ENCODE peak calls at places on chromosomes 1 and 21, in ten cellular contexts. D, I, E, R, B, O, M, J, W and T are unnamed samples.

GRCh38 chr1:2125375-2126211 is 69.0 kb downstream of the FAAP20 start:
- DNase-seq in J (no peak), R (no peak), D (no peak), E (no peak), O (no peak), B (no peak), I (no peak), M (no peak), W (no peak), T (no peak)

GRCh38 chr1:34370748-34371147 is 194.0 kb downstream of the C1orf94 start:
- DNase-seq in M (no peak), J (no peak), O (no peak), B (no peak), I (no peak), D (no peak), R (no peak), E (no peak), W (no peak), T (no peak)

GRCh38 chr21:38817371-38818335 is 11.9 kb downstream of the ETS2 start:
- DNase-seq in W (peak), R (no peak), D (no peak), M (no peak), J (no peak), E (no peak), I (no peak), B (no peak), O (no peak), T (no peak)

GRCh38 chr1:231527586-231528174 is 789 bp upstream of the TSNAX start:
- DNase-seq in B (no peak), D (no peak), O (no peak), R (no peak), M (no peak), I (no peak), J (no peak), W (no peak), E (no peak), T (peak)

GRCh38 chr21:36408568-36408967 is 23.4 kb downstream of the CHAF1B start:
- DNase-seq in O (no peak), D (no peak), B (no peak), J (no peak), R (no peak), M (no peak), E (no peak), W (no peak), I (no peak), T (no peak)

GRCh38 chr1:188904201-188904600 is 1573.5 kb downstream of the BRINP3 start:
- DNase-seq in D (no peak), J (peak), W (peak), B (no peak), R (no peak), I (no peak), M (no peak), E (peak), O (no peak), T (no peak)

GRCh38 chr1:22731924-22732522 is 21.4 kb downstream of the EPHB2 start:
- DNase-seq in B (peak), O (no peak), W (peak), E (no peak), I (no peak), D (no peak), M (no peak), J (no peak), R (no peak), T (no peak)

GRCh38 chr1:160342520-160342919 is 530 bp downstream of the COPA start:
- DNase-seq in O (no peak), M (peak), W (peak), J (no peak), I (no peak), B (no peak), R (no peak), D (no peak), E (peak), T (no peak)